ENCODE peak calls at places on chromosomes 3 and 15, in four cellular contexts. One of them, this sample, is unnamed.

GRCh38 chr3:32401541-32402052 is 9.9 kb downstream of the CMTM7 start:
- DNase-seq in RWPE1: no peak
- DNase-seq in WTC11: peak
- DNase-seq in heart right ventricle: peak
- DNase-seq in this sample: peak

GRCh38 chr3:126259411-126260391 is 79.3 kb upstream of the ALDH1L1 start:
- DNase-seq in RWPE1: no peak
- DNase-seq in WTC11: peak
- DNase-seq in heart right ventricle: peak
- DNase-seq in this sample: peak

GRCh38 chr3:73511555-73511954 is 113.2 kb downstream of the PDZRN3 start:
- DNase-seq in RWPE1: no peak
- DNase-seq in WTC11: no peak
- DNase-seq in heart right ventricle: no peak
- DNase-seq in this sample: no peak

GRCh38 chr3:10357592-10358308 is 36.8 kb upstream of the SEC13 start:
- DNase-seq in RWPE1: peak
- DNase-seq in WTC11: no peak
- DNase-seq in heart right ventricle: peak
- DNase-seq in this sample: peak

GRCh38 chr3:127690106-127690505 is 17.4 kb downstream of the ABTB1 start:
- DNase-seq in RWPE1: peak
- DNase-seq in WTC11: no peak
- DNase-seq in heart right ventricle: peak
- DNase-seq in this sample: no peak

GRCh38 chr3:120100711-120101110 is 6.5 kb upstream of the GSK3B start:
- DNase-seq in RWPE1: no peak
- DNase-seq in WTC11: no peak
- DNase-seq in heart right ventricle: no peak
- DNase-seq in this sample: no peak

GRCh38 chr15:39115379-39116057 is 465.4 kb upstream of the THBS1 start:
- DNase-seq in RWPE1: no peak
- DNase-seq in WTC11: no peak
- DNase-seq in heart right ventricle: no peak
- DNase-seq in this sample: no peak

GRCh38 chr15:32843211-32843907 is 125.6 kb downstream of the GREM1 start:
- DNase-seq in RWPE1: no peak
- DNase-seq in WTC11: no peak
- DNase-seq in heart right ventricle: no peak
- DNase-seq in this sample: no peak

GRCh38 chr3:191378142-191378541 is 47.8 kb upstream of the UTS2B start:
- DNase-seq in RWPE1: no peak
- DNase-seq in WTC11: no peak
- DNase-seq in heart right ventricle: no peak
- DNase-seq in this sample: no peak

GRCh38 chr3:141326123-141326522 is 42.2 kb upstream of the ZBTB38 start:
- DNase-seq in RWPE1: no peak
- DNase-seq in WTC11: no peak
- DNase-seq in heart right ventricle: no peak
- DNase-seq in this sample: no peak

GRCh38 chr3:177443469-177443868 is 246.2 kb upstream of the TBL1XR1 start:
- DNase-seq in RWPE1: peak
- DNase-seq in WTC11: no peak
- DNase-seq in heart right ventricle: no peak
- DNase-seq in this sample: no peak

GRCh38 chr3:49362579-49362978 is 4.4 kb upstream of the GPX1 start:
- DNase-seq in RWPE1: no peak
- DNase-seq in WTC11: no peak
- DNase-seq in heart right ventricle: no peak
- DNase-seq in this sample: no peak

GRCh38 chr3:170007031-170007663 is 30.6 kb upstream of the GPR160 start:
- DNase-seq in RWPE1: no peak
- DNase-seq in WTC11: no peak
- DNase-seq in heart right ventricle: no peak
- DNase-seq in this sample: peak

GRCh38 chr3:183449391-183449790 is 21.0 kb upstream of the MCF2L2 start:
- DNase-seq in RWPE1: no peak
- DNase-seq in WTC11: no peak
- DNase-seq in heart right ventricle: no peak
- DNase-seq in this sample: no peak

GRCh38 chr15:26729581-26729980 is 43.3 kb downstream of the GABRB3 start:
- DNase-seq in RWPE1: no peak
- DNase-seq in WTC11: no peak
- DNase-seq in heart right ventricle: no peak
- DNase-seq in this sample: no peak

GRCh38 chr15:20358781-20359414 is 182.7 kb downstream of the GOLGA6L6 start:
- DNase-seq in RWPE1: no peak
- DNase-seq in WTC11: no peak
- DNase-seq in heart right ventricle: no peak
- DNase-seq in this sample: peak

GRCh38 chr15:51288143-51289065 is 50.0 kb downstream of the CYP19A1 start:
- DNase-seq in RWPE1: no peak
- DNase-seq in WTC11: no peak
- DNase-seq in heart right ventricle: no peak
- DNase-seq in this sample: no peak

GRCh38 chr3:4852780-4853748 is 126.2 kb upstream of the BHLHE40 start:
- DNase-seq in RWPE1: no peak
- DNase-seq in WTC11: no peak
- DNase-seq in heart right ventricle: no peak
- DNase-seq in this sample: no peak

GRCh38 chr15:55770808-55771207 is 27.9 kb upstream of the PRTG start:
- DNase-seq in RWPE1: no peak
- DNase-seq in WTC11: no peak
- DNase-seq in heart right ventricle: no peak
- DNase-seq in this sample: no peak

GRCh38 chr3:131705558-131706051 is 202.8 kb upstream of the MRPL3 start:
- DNase-seq in RWPE1: no peak
- DNase-seq in WTC11: no peak
- DNase-seq in heart right ventricle: no peak
- DNase-seq in this sample: no peak

GRCh38 chr3:194686816-194687637 is 1.3 kb downstream of the FAM43A start:
- DNase-seq in RWPE1: no peak
- DNase-seq in WTC11: no peak
- DNase-seq in heart right ventricle: peak
- DNase-seq in this sample: peak

This sample was measured in activated CD4-positive, alpha-beta T cell treated with anti-CD3 and anti-CD28 coated beads for 36 hours.